ENCODE peak calls at places on chromosomes 12 and 14, in four cellular contexts. S is midbrain; U is naive thymus-derived CD8-positive, alpha-beta T cell; Y is stimulated activated CD8-positive, alpha-beta memory T cell treated with anti-CD3 and anti-CD28 coated beads, Interleukin-7, amount 100 ng/mL, for 48 hours. O is an unnamed sample.

GRCh38 chr14:102951034-102951433 is 28.6 kb downstream of the AMN start:
- DNase-seq in S (peak), U (no peak), Y (no peak), O (no peak)

GRCh38 chr12:95506707-95507523 is 33.0 kb downstream of the METAP2 start:
- DNase-seq in S (no peak), U (no peak), Y (no peak), O (no peak)

GRCh38 chr14:74875941-74876913 is at the start of gene PROX2:
- DNase-seq in S (no peak), U (peak), Y (no peak), O (no peak)

GRCh38 chr14:69612014-69612758 is 790 bp downstream of the SUSD6 start:
- DNase-seq in S (peak), U (peak), Y (no peak), O (no peak)

GRCh38 chr12:124994435-124994975 is 1.1 kb downstream of the BRI3BP start:
- DNase-seq in S (no peak), U (no peak), Y (no peak), O (no peak)

GRCh38 chr12:109589691-109590245 is 16.2 kb downstream of the MVK start:
- DNase-seq in S (no peak), U (no peak), Y (no peak), O (no peak)

GRCh38 chr14:102262894-102263462 is 42.0 kb downstream of the MOK start:
- DNase-seq in S (no peak), U (no peak), Y (no peak), O (no peak)

GRCh38 chr14:39740454-39740853 is 308.2 kb upstream of the FBXO33 start:
- DNase-seq in S (no peak), U (no peak), Y (no peak), O (no peak)

GRCh38 chr14:64704145-64704742 is at the start of gene PLEKHG3:
- DNase-seq in S (peak), U (no peak), Y (no peak), O (no peak)

GRCh38 chr12:65023485-65023884 is 97.6 kb downstream of the WIF1 start:
- DNase-seq in S (no peak), U (no peak), Y (no peak), O (no peak)

GRCh38 chr12:31466768-31467167 is 124.2 kb downstream of the DENND5B start:
- DNase-seq in S (no peak), U (no peak), Y (no peak), O (no peak)

GRCh38 chr14:93214598-93214997 is 7.5 kb downstream of the UBR7 start:
- DNase-seq in S (no peak), U (no peak), Y (no peak), O (no peak)

GRCh38 chr14:34851395-34851794 is 23.8 kb downstream of the BAZ1A start:
- DNase-seq in S (no peak), U (no peak), Y (no peak), O (no peak)

GRCh38 chr12:93091851-93092558 is 162.9 kb upstream of the EEA1 start:
- DNase-seq in S (no peak), U (no peak), Y (no peak), O (no peak)

GRCh38 chr14:91173867-91174266 is 60.0 kb downstream of the DGLUCY start:
- DNase-seq in S (no peak), U (no peak), Y (no peak), O (no peak)

GRCh38 chr14:105855893-105856675 is 329.7 kb downstream of the TMEM121 start:
- DNase-seq in S (no peak), U (no peak), Y (no peak), O (no peak)

GRCh38 chr12:109539508-109539907 is 33.8 kb downstream of the MMAB start:
- DNase-seq in S (no peak), U (no peak), Y (no peak), O (no peak)

GRCh38 chr14:94561656-94562010 is 391 bp downstream of the SERPINA4 start:
- DNase-seq in S (no peak), U (no peak), Y (no peak), O (no peak)

GRCh38 chr14:99595034-99595433 is 9.0 kb downstream of the CCDC85C start:
- DNase-seq in S (no peak), U (no peak), Y (no peak), O (no peak)

GRCh38 chr12:3683670-3684069 is 69.2 kb downstream of the CRACR2A start:
- DNase-seq in S (no peak), U (no peak), Y (no peak), O (peak)

GRCh38 chr12:46388427-46388992 is 15.9 kb upstream of the SLC38A2 start:
- DNase-seq in S (no peak), U (no peak), Y (no peak), O (no peak)

GRCh38 chr12:92673756-92674155 is 29.0 kb upstream of the PLEKHG7 start:
- DNase-seq in S (no peak), U (no peak), Y (no peak), O (peak)

GRCh38 chr12:21825924-21826548 is 51.5 kb upstream of the KCNJ8 start:
- DNase-seq in S (no peak), U (no peak), Y (no peak), O (no peak)

GRCh38 chr12:15700595-15700994 is 88.6 kb downstream of the EPS8 start:
- DNase-seq in S (no peak), U (no peak), Y (no peak), O (no peak)

GRCh38 chr14:88554458-88555286 is at the start of gene PTPN21:
- DNase-seq in S (peak), U (no peak), Y (no peak), O (no peak)

GRCh38 chr14:43165651-43166050 is 1341.4 kb downstream of the FSCB start:
- DNase-seq in S (no peak), U (no peak), Y (no peak), O (no peak)

GRCh38 chr12:117158911-117159310 is 31.4 kb downstream of the FBXO21 start:
- DNase-seq in S (no peak), U (no peak), Y (no peak), O (no peak)

GRCh38 chr12:95116773-95117172 is 43.4 kb upstream of the NR2C1 start:
- DNase-seq in S (no peak), U (no peak), Y (no peak), O (no peak)

GRCh38 chr14:23054000-23054811 is 3.1 kb downstream of the CDH24 start:
- DNase-seq in S (no peak), U (peak), Y (no peak), O (no peak)